ENCODE peak calls at places on chromosomes 13 and 19, in nine cellular contexts. H is heart left ventricle; M is NCI-H2029; Z is AG08395; X is adipocyte; Y is WTC11; J is nucleus accumbens; F is central memory CD4-positive, alpha-beta T cell; A is activated CD4-positive, alpha-beta T cell treated with anti-CD3 and anti-CD28 coated beads for 48 hours. V is an unnamed sample.
A peak's percentile ranks its signal among the peaks of the same experiment; 100 is the strongest.

GRCh38 chr13:85441364-85441763 is 357.9 kb downstream of the SLITRK6 start:
- DNase-seq in H (no peak), M (no peak), Z (no peak), X (no peak), Y (no peak), J (no peak), F (no peak), A (no peak), V (no peak)

GRCh38 chr13:109939105-109939504 is 152.7 kb upstream of the IRS2 start:
- DNase-seq in H (no peak), M (no peak), Z (no peak), X (peak; percentile 29), Y (no peak), J (no peak), F (no peak), A (no peak), V (no peak)

GRCh38 chr13:29589234-29589633 is 6.3 kb downstream of the SLC7A1 start:
- DNase-seq in H (no peak), M (no peak), Z (peak; percentile 43), X (peak; percentile 44), Y (no peak), J (no peak), F (no peak), A (no peak), V (no peak)

GRCh38 chr13:51933466-51934058 is 71.8 kb downstream of the CCDC70 start:
- DNase-seq in H (no peak), M (no peak), Z (no peak), X (no peak), Y (no peak), J (no peak), F (no peak), A (no peak), V (no peak)

GRCh38 chr19:409006-409514 is at the start of gene C2CD4C:
- DNase-seq in H (peak; percentile 35), M (no peak), Z (peak; percentile 31), X (peak; percentile 56), Y (no peak), J (no peak), F (no peak), A (peak; percentile 38), V (no peak)

GRCh38 chr13:99191900-99192399 is 8.7 kb upstream of the UBAC2 start:
- DNase-seq in H (no peak), M (peak; percentile 48), Z (no peak), X (peak; percentile 74), Y (no peak), J (no peak), F (no peak), A (no peak), V (no peak)

GRCh38 chr13:46507978-46508377 is 45.0 kb upstream of the LRCH1 start:
- DNase-seq in H (no peak), M (no peak), Z (no peak), X (peak; percentile 13), Y (no peak), J (no peak), F (no peak), A (no peak), V (no peak)

GRCh38 chr13:97108535-97108910 is 113.6 kb upstream of the MBNL2 start:
- DNase-seq in H (no peak), M (no peak), Z (no peak), X (no peak), Y (no peak), J (no peak), F (no peak), A (no peak), V (no peak)

GRCh38 chr19:1109697-1110671 is 6.2 kb downstream of the GPX4 start:
- DNase-seq in H (peak; percentile 31), M (no peak), Z (no peak), X (no peak), Y (no peak), J (no peak), F (no peak), A (no peak), V (no peak)

GRCh38 chr13:95355491-95355890 is 54.2 kb upstream of the ABCC4 start:
- DNase-seq in H (no peak), M (no peak), Z (peak; percentile 46), X (peak; percentile 11), Y (no peak), J (no peak), F (no peak), A (no peak), V (no peak)

GRCh38 chr13:110179116-110179857 is 127.7 kb downstream of the COL4A1 start:
- DNase-seq in H (no peak), M (no peak), Z (no peak), X (no peak), Y (no peak), J (no peak), F (no peak), A (no peak), V (no peak)

GRCh38 chr19:42276821-42277220 is 7.8 kb downstream of the CIC start:
- DNase-seq in H (no peak), M (no peak), Z (no peak), X (no peak), Y (no peak), J (no peak), F (no peak), A (peak; percentile 55), V (no peak)

GRCh38 chr13:42215578-42216421 is 56.2 kb upstream of the AKAP11 start:
- DNase-seq in H (no peak), M (no peak), Z (peak; percentile 37), X (peak; percentile 56), Y (peak; percentile 42), J (no peak), F (no peak), A (peak; percentile 30), V (peak; percentile 39)

GRCh38 chr13:113671066-113672001 is 4.3 kb downstream of the GRK1 start:
- DNase-seq in H (no peak), M (no peak), Z (no peak), X (no peak), Y (peak; percentile 8), J (no peak), F (no peak), A (no peak), V (no peak)